ENCODE peak calls at places on chromosomes 5 and 9, in ten cellular contexts. B, C, R, X, D, Z, P, K, Q and L are unnamed samples.

GRCh38 chr9:124768778-124769350 is 2.2 kb downstream of the NR6A1 start:
- DNase-seq in P (no peak), X (no peak), B (no peak), Z (no peak), K (peak; percentile 69), Q (no peak), R (no peak), C (no peak), D (no peak), L (no peak)

GRCh38 chr5:56289602-56289987 is 56.5 kb upstream of the ANKRD55 start:
- DNase-seq in K (no peak), R (no peak), Z (no peak), D (no peak), P (no peak), X (no peak), B (no peak), Q (no peak), C (no peak), L (no peak)

GRCh38 chr5:55603947-55604346 is 69.2 kb upstream of the PLPP1 start:
- DNase-seq in B (peak; percentile 37), R (no peak), P (peak; percentile 70), C (no peak), X (peak; percentile 34), K (no peak), D (no peak), Z (no peak), Q (no peak), L (no peak)

GRCh38 chr9:98314381-98315066 is 59.1 kb upstream of the TBC1D2 start:
- DNase-seq in Z (no peak), X (no peak), Q (peak; percentile 49), D (no peak), K (no peak), R (no peak), B (no peak), P (peak; percentile 69), C (no peak), L (no peak)

GRCh38 chr5:151675225-151675955 is 11.3 kb downstream of the SPARC start:
- DNase-seq in R (no peak), Z (no peak), K (peak; percentile 87), P (peak; percentile 75), B (no peak), X (no peak), D (no peak), Q (no peak), C (no peak), L (no peak)

GRCh38 chr5:128535225-128535624 is 2.8 kb downstream of the FBN2 start:
- DNase-seq in P (no peak), B (no peak), R (no peak), K (no peak), D (no peak), Q (no peak), C (no peak), Z (no peak), X (no peak), L (no peak)

GRCh38 chr9:87792831-87793288 is 66.9 kb downstream of the CTSL start:
- DNase-seq in X (peak; percentile 43), P (peak; percentile 43), Z (no peak), B (peak; percentile 95), D (no peak), C (no peak), K (peak; percentile 56), R (no peak), Q (peak; percentile 19), L (peak; percentile 93)

GRCh38 chr9:113471143-113471542 is 7.6 kb downstream of the RGS3 start:
- DNase-seq in Q (no peak), C (no peak), R (no peak), B (no peak), X (no peak), P (no peak), K (no peak), Z (no peak), D (no peak), L (no peak)

DNA sequence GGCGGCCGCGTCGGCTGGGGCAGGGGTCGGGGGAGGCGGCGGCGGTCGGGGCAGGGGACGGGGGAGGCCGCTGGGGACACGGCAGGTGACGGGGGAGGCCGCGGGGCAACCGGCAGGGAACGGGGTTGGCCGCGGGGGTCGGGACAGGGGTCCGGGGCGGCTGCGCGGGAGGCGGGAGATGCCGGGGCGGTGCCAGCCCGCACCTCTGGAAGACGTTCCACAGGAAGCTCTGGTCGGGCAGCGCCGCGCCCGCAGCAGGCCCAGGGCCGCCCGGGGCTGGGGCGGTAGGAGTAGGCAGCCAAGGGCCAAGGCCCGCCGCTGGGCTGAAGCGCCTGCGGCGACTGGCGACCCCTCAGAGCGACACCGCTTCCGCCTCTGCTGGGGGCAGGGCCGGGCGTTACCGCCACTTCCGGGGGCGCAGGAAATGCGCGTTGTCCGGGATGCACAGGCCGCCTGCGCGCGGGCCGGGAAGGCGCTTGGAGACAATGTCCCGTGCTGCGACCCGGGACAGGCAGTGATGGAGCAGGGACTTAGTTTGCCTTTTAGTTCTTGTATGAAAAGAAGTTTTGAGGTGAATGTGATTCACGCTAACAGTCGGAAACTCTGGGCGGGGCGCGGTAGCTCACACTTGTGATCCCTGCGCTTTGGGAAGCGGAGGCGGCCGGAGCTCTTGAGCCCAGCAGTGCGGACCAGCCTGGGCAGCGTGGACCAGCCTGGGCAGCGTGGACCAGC is 110.0 kb upstream of the LPCAT1 start:
- DNase-seq in X (peak; percentile 84), Z (peak; percentile 73), B (peak; percentile 82), P (peak; percentile 36), Q (peak; percentile 79), C (peak; percentile 93), K (peak; percentile 26), R (no peak), D (peak; percentile 74), L (peak; percentile 83)
- TF ChIP-seq POLR2A in X (peak; percentile 50), Z (peak; percentile 70), B (peak; percentile 94), P (peak; percentile 38), Q (no peak), C (peak; percentile 89), K (peak; percentile 64), R (peak; percentile 81), D (peak; percentile 69), L (peak; percentile 90)

GRCh38 chr5:179822059-179822432 is 1.3 kb downstream of the SQSTM1 start:
- DNase-seq in X (no peak), D (no peak), R (no peak), Z (no peak), C (no peak), P (no peak), Q (no peak), B (no peak), K (no peak), L (no peak)

GRCh38 chr5:179820483-179821297 is at the start of gene SQSTM1:
- DNase-seq in C (peak; percentile 86), Q (peak; percentile 74), K (peak; percentile 80), B (peak; percentile 87), D (peak; percentile 74), P (peak; percentile 74), R (no peak), X (peak; percentile 89), Z (peak; percentile 78), L (peak; percentile 93)

GRCh38 chr5:179822444-179822990 is 1.8 kb downstream of the SQSTM1 start:
- DNase-seq in C (no peak), D (no peak), B (no peak), P (no peak), R (no peak), Z (no peak), Q (peak; percentile 62), K (no peak), X (no peak), L (no peak)

GRCh38 chr5:179820127-179820482 is 600 bp upstream of the SQSTM1 start:
- DNase-seq in D (no peak), K (peak; percentile 39), Z (no peak), B (peak; percentile 60), X (no peak), R (no peak), C (no peak), P (no peak), Q (no peak), L (peak; percentile 59)

DNA sequence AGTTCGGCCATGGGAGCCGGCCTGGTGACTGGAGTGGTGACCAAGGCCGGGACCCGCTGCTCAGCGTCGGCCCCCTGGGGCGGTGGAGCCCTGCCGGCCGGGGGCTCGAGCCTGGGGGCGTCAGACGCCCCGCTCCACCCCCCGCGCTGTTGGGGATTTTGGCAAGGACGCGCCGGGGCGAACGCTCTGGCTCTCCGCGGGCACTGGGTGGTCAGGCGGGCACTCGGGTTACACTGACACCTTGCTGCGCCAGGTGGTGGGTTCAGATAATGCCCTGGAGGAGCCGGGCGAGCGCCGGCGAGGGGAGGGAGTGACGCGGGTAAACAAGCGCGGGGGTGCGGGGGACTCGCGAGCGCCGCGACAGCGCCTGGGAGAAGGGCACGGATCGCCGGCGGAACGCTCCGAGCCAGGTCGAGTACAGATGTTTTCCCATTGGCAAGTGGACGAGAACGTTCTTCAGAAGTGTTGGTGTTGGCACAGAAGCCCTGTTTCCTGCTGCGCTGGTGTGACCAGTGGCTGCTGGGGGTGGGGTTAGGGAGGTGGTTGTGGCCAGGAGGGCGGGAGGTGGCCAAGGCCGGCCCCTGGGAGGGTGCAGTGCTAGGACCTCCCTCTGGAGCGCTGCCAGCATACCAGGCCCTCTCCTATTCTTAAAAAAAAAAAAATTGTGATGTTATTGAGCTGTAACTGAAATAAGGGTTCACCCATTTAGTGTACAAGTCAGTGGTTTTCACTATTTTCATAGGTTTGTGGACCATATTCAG is 773 bp downstream of the SQSTM1 start:
- DNase-seq in X (peak; percentile 95), Z (peak; percentile 97), B (peak; percentile 92), Q (peak; percentile 98), K (peak; percentile 93), D (peak; percentile 97), R (peak; percentile 71), C (peak; percentile 95), P (peak; percentile 90), L (peak; percentile 97)
- TF ChIP-seq POLR2A in X (peak; percentile 93), Z (peak; percentile 80), B (peak; percentile 75), Q (peak; percentile 72), K (peak; percentile 85), D (peak; percentile 97), R (peak; percentile 89), C (peak; percentile 82), P (peak; percentile 56), L (no peak)

DNA sequence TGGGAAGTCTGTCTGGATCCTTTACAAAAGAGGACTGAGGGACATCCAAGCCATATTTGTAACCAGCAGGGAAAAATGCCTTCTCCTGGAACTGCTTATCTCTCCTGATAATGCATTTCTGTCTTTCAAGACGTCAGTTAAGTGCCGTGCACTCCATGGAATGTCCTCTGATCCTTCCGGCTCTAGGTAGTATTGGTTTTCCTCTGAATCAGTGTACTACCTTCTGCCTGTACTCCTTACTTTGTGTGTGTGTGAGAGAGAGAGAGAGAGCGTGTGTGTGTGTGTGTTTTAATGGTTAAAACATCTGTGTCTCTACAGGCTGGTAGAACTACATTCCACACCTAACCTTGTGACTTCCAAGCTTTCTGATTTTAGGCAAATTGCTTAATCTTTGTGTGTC is 89.9 kb downstream of the PIP5K1B start:
- DNase-seq in Z (no peak), K (no peak), R (no peak), Q (no peak), X (no peak), D (no peak), C (no peak), B (no peak), P (no peak), L (no peak)
- TF ChIP-seq POLR2A in Z (no peak), K (no peak), R (no peak), Q (no peak), X (no peak), D (no peak), C (no peak), B (no peak), P (no peak), L (no peak)

DNA sequence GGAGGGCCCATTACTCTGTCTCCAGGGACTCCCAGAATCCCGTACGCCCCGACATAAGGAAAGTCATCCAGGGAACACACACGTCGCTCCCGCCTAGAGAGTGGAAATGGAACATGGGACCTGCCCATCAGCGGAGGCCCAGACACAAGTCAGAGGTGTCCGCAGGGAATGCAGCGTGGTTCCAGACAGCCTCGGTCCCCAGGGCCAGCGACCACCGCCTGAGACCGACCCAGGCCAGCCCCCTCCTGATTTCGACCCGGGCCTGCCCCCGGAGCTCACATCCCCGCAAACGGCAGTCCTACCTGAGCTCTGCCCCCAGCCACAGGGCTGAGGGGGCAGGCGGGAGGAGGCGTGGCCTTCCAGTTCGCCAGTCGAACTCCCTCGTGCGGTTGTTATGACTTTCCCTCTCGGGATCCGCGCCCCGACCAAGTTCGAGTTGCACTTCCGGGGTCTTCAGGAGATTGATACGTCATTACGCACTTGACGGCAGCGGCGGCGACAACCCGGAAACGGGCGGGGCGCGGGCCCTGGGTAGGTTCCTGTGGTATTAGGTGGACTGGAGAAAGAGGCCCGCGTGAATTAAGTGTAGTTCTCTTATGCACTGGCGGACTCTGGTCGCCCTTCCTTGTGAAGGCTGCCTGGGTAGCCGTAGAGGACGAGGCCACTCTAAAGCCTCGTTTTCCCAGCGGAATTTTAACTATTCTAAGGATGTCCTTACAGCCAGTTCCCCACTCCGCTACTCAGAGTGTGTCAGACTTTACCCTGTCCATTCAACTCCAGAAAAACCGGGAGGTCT is 370.0 kb upstream of the POU5F2 start:
- DNase-seq in R (peak; percentile 73), D (peak; percentile 96), Q (peak; percentile 96), C (peak; percentile 71), Z (peak; percentile 95), K (peak; percentile 93), P (peak; percentile 95), B (peak; percentile 98), X (peak; percentile 93), L (peak; percentile 96)
- TF ChIP-seq POLR2A in R (peak; percentile 64), D (peak; percentile 63), Q (no peak), C (no peak), Z (peak; percentile 75), K (peak; percentile 76), P (peak; percentile 60), B (peak; percentile 43), X (peak; percentile 27), L (peak; percentile 81)